ENCODE peak calls at places on chromosomes 6 and 20, in five cellular contexts. Y is iPS DF 6.9, M is body of pancreas, R is mammary epithelial cell, L is astrocyte. X is an unnamed sample.

GRCh38 chr6:79672631-79673065 is 41.5 kb downstream of the SH3BGRL2 start:
- DNase-seq in Y (no peak), M (no peak), R (peak; percentile 46), L (peak; percentile 30), X (peak; percentile 45)

GRCh38 chr6:111687652-111688051 is 82.0 kb upstream of the TRAF3IP2 start:
- DNase-seq in Y (no peak), M (no peak), R (no peak), L (no peak), X (no peak)

GRCh38 chr6:27157461-27158315 is 89.8 kb upstream of the PRSS16 start:
- DNase-seq in Y (no peak), M (peak; percentile 67), R (peak; percentile 86), L (peak; percentile 56), X (peak; percentile 81)

GRCh38 chr6:141153563-141153962 is 979.2 kb upstream of the GJE1 start:
- DNase-seq in Y (peak; percentile 87), M (no peak), R (no peak), L (no peak), X (no peak)

GRCh38 chr6:142902636-142903053 is 42.3 kb downstream of the HIVEP2 start:
- DNase-seq in Y (no peak), M (peak; percentile 25), R (peak; percentile 97), L (peak; percentile 99), X (peak; percentile 96)

GRCh38 chr6:148747145-148747492 is 289 bp downstream of the UST start:
- DNase-seq in Y (no peak), M (peak; percentile 54), R (peak; percentile 56), L (peak; percentile 19), X (no peak)

GRCh38 chr6:157648561-157648960 is 174.5 kb upstream of the SNX9 start:
- DNase-seq in Y (no peak), M (no peak), R (peak; percentile 78), L (peak; percentile 29), X (no peak)

GRCh38 chr6:31690231-31691077 is 9.6 kb upstream of the LY6G5C start:
- DNase-seq in Y (no peak), M (no peak), R (no peak), L (no peak), X (no peak)

GRCh38 chr6:148440877-148441453 is 98.3 kb downstream of the SASH1 start:
- DNase-seq in Y (no peak), M (peak; percentile 54), R (peak; percentile 69), L (peak; percentile 79), X (peak; percentile 92)

GRCh38 chr6:34573567-34574183 is 17.5 kb upstream of the SPDEF start:
- DNase-seq in Y (no peak), M (no peak), R (no peak), L (no peak), X (no peak)

GRCh38 chr6:156953478-156954146 is 176.4 kb downstream of the ARID1B start:
- DNase-seq in Y (no peak), M (no peak), R (peak; percentile 96), L (peak; percentile 98), X (peak; percentile 98)

GRCh38 chr6:52326540-52327364 is 35.2 kb upstream of the PAQR8 start:
- DNase-seq in Y (no peak), M (no peak), R (no peak), L (no peak), X (no peak)

GRCh38 chr6:167472876-167473275 is 148.0 kb downstream of the TTLL2 start:
- DNase-seq in Y (no peak), M (no peak), R (no peak), L (no peak), X (no peak)

GRCh38 chr20:64238115-64238825 is 17.3 kb upstream of the PCMTD2 start:
- DNase-seq in Y (no peak), M (no peak), R (no peak), L (no peak), X (no peak)

GRCh38 chr6:97586344-97586743 is 303.3 kb upstream of the MMS22L start:
- DNase-seq in Y (no peak), M (no peak), R (peak; percentile 4), L (peak; percentile 21), X (peak; percentile 1)

GRCh38 chr6:53746442-53747103 is 48.2 kb upstream of the LRRC1 start:
- DNase-seq in Y (no peak), M (no peak), R (peak; percentile 89), L (no peak), X (no peak)

GRCh38 chr20:9609892-9610502 is 95.6 kb downstream of the LAMP5 start:
- DNase-seq in Y (peak; percentile 43), M (peak; percentile 72), R (peak; percentile 57), L (peak; percentile 32), X (peak; percentile 90)

GRCh38 chr6:40512340-40512739 is 74.8 kb downstream of the LRFN2 start:
- DNase-seq in Y (no peak), M (no peak), R (no peak), L (no peak), X (no peak)

GRCh38 chr6:151629791-151630190 is 136.0 kb downstream of the CCDC170 start:
- DNase-seq in Y (no peak), M (no peak), R (peak; percentile 24), L (no peak), X (no peak)

GRCh38 chr6:186221-186965 is 105.9 kb upstream of the DUSP22 start:
- DNase-seq in Y (no peak), M (no peak), R (no peak), L (peak; percentile 13), X (peak; percentile 46)

GRCh38 chr20:37543828-37544227 is 16.2 kb upstream of the BLCAP start:
- DNase-seq in Y (no peak), M (no peak), R (peak; percentile 50), L (no peak), X (peak; percentile 85)

GRCh38 chr6:51303313-51303712 is 484.6 kb downstream of the TFAP2B start:
- DNase-seq in Y (no peak), M (no peak), R (no peak), L (no peak), X (no peak)

GRCh38 chr20:2093200-2093781 is 8.3 kb upstream of the STK35 start:
- DNase-seq in Y (no peak), M (no peak), R (peak; percentile 9), L (no peak), X (peak; percentile 17)

GRCh38 chr6:38503940-38504682 is 135.6 kb downstream of the BTBD9 start:
- DNase-seq in Y (no peak), M (no peak), R (no peak), L (no peak), X (no peak)

GRCh38 chr6:132798820-132799538 is 542 bp upstream of the SLC18B1 start:
- DNase-seq in Y (no peak), M (peak; percentile 88), R (peak; percentile 72), L (no peak), X (peak; percentile 81)

GRCh38 chr6:166436195-166437139 is 53.7 kb upstream of the MPC1 start:
- DNase-seq in Y (no peak), M (no peak), R (no peak), L (no peak), X (no peak)

GRCh38 chr6:160327981-160328380 is 20.2 kb upstream of the SLC22A3 start:
- DNase-seq in Y (no peak), M (no peak), R (peak; percentile 8), L (no peak), X (peak; percentile 6)

GRCh38 chr6:28693033-28693750 is 167.5 kb downstream of the GPX5 start:
- DNase-seq in Y (no peak), M (no peak), R (peak; percentile 16), L (no peak), X (no peak)

GRCh38 chr6:39009476-39009875 is 39.1 kb upstream of the GLP1R start:
- DNase-seq in Y (no peak), M (no peak), R (no peak), L (no peak), X (no peak)

GRCh38 chr20:47546184-47547033 is 44.7 kb downstream of the NCOA3 start:
- DNase-seq in Y (no peak), M (no peak), R (peak; percentile 51), L (peak; percentile 95), X (peak; percentile 83)

GRCh38 chr6:4169028-4169789 is 33.8 kb upstream of the ECI2 start:
- DNase-seq in Y (no peak), M (no peak), R (no peak), L (peak; percentile 14), X (peak; percentile 15)

DNA sequence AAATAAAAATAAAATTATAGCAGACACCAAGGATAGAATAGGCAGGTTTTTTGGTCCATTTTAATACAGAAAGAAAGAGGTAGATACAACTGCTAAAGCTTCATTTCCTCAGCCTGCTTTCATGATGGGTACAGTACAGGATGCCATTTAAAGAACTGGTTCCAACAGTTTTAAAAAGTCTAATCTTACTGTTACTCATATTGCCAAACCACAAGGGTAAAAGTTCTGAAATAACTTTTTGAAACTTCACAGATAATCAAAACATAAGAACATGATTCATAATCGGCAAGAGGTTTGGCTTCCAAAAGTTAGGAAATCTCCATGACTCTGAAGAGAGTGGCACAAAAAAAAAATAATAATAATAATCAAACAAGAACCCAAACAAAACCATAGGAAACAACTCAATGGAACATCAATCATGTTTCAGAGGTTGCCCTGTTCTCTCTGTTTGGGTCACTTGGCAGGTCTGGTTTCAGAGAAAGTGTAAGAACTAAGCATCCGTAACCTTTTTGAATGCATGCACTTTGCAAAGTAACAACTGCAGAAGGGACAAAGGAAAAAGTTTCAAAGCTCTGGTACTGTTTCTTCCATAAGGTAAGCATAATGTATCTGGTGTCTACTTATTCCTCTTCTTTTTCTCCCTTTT is 79.7 kb downstream of the SMLR1 start:
- DNase-seq in Y (no peak), M (no peak), R (peak; percentile 73), L (peak; percentile 77), X (peak; percentile 79)
- H3K4me1 ChIP-seq in Y (peaks cover 2% of the 10 kb centered on the region), M (no peaks in the 10 kb centered on the region), R (peaks cover 19% of the 10 kb centered on the region), L (peaks cover 17% of the 10 kb centered on the region), X (peaks cover 18% of the 10 kb centered on the region)

DNA sequence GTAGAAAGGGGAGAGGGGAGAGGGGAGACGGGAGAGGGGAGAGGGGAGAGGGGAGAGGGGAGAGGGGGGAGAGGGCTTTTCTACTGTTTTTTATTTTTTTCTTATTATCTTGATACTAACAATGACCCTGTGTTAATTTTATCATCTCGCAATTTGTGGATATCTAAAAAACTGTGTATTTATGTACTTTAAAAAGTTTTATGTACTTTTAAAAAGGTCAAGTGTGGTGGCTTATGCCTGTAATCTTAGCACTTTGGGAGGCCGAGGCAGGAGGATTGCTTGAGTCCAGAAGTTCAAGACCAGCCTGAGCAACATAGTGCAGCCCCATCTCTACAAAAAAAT is 5.5 kb upstream of the PRIM2 start:
- DNase-seq in Y (no peak), M (no peak), R (no peak), L (no peak), X (no peak)
- H3K4me1 ChIP-seq in Y (no peaks in the 10 kb centered on the region), M (no peaks in the 10 kb centered on the region), R (peaks cover 23% of the 10 kb centered on the region), L (peaks cover 22% of the 10 kb centered on the region), X (peaks cover 21% of the 10 kb centered on the region)

DNA sequence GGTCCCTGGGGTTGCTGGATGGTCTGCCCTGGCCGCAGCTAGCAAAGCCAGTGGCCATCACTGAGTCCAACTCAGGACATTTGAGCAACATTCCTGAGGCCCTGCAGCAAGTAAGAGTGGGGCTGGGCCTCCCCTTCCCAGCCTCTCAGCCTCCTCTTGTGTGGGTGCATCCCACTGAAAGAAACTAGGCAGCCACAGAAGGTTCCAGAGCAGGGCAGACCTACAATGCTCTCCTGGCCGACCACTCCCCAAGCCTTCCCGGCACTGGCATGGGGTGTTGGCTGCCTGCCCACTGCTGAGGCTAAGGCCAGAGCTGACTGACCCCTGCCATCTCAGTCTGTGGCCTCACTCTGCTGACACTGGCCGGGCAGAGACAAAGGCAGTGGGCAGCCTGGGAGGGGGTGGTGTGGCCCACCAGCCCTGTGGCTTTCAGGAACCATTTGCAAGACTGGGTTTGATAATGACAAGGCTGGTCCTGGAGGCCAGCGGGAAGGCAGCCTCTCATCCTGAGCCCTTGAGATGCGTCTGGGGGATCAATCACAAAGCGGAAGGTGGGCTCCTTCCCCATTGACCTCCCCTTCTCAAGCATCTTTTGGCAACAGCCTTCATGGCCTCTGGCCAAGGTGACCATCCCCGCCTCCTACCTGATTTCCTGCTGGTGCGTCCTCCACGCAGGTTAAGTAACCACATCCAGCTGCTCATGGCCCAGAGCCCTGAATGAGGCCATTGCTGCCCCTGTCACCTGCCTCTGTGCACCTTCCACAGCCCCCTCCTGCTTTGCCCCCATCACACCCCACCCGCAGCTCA is 9.6 kb downstream of the DLGAP4 start:
- DNase-seq in Y (no peak), M (no peak), R (no peak), L (no peak), X (no peak)
- H3K4me1 ChIP-seq in Y (peaks cover 3% of the 10 kb centered on the region), M (no peaks in the 10 kb centered on the region), R (no peaks in the 10 kb centered on the region), L (no peaks in the 10 kb centered on the region), X (no peaks in the 10 kb centered on the region)

GRCh38 chr20:23870461-23870860 is 9.1 kb downstream of the CST5 start:
- DNase-seq in Y (no peak), M (no peak), R (no peak), L (no peak), X (no peak)
- H3K4me1 ChIP-seq in Y (peaks cover 2% of the 10 kb centered on the region), M (no peaks in the 10 kb centered on the region), R (no peaks in the 10 kb centered on the region), L (no peaks in the 10 kb centered on the region), X (no peaks in the 10 kb centered on the region)

X was measured in adipocyte.